ENCODE peak calls at places on chromosomes 2 and 18, in five cellular contexts. One of them, this sample, is unnamed.

GRCh38 chr2:127226520-127227263 is 6.6 kb upstream of the CYP27C1 start:
- DNase-seq in K562: no peak
- DNase-seq in HepG2: peak
- DNase-seq in SK-N-SH: no peak
- DNase-seq in GM12878: peak
- DNase-seq in this sample: peak

GRCh38 chr2:234258562-234259141 is 208.2 kb downstream of the SPP2 start:
- DNase-seq in HepG2: no peak
- DNase-seq in K562: no peak
- DNase-seq in GM12878: no peak
- DNase-seq in SK-N-SH: no peak
- DNase-seq in this sample: no peak

GRCh38 chr2:9653485-9654271 is 22.9 kb upstream of the YWHAQ start:
- DNase-seq in SK-N-SH: no peak
- DNase-seq in HepG2: no peak
- DNase-seq in K562: no peak
- DNase-seq in GM12878: no peak
- DNase-seq in this sample: no peak

GRCh38 chr2:86468162-86469033 is 27.2 kb downstream of the KDM3A start:
- DNase-seq in GM12878: no peak
- DNase-seq in K562: no peak
- DNase-seq in SK-N-SH: no peak
- DNase-seq in HepG2: no peak
- DNase-seq in this sample: no peak

GRCh38 chr2:158128168-158128973 is 26.7 kb downstream of the UPP2 start:
- DNase-seq in SK-N-SH: no peak
- DNase-seq in HepG2: peak
- DNase-seq in K562: no peak
- DNase-seq in GM12878: no peak
- DNase-seq in this sample: no peak

GRCh38 chr2:95266781-95267430 is 7.3 kb upstream of the PROM2 start:
- DNase-seq in K562: no peak
- DNase-seq in SK-N-SH: no peak
- DNase-seq in GM12878: no peak
- DNase-seq in HepG2: no peak
- DNase-seq in this sample: no peak

GRCh38 chr2:149002378-149002890 is 36.1 kb upstream of the LYPD6B start:
- DNase-seq in K562: no peak
- DNase-seq in SK-N-SH: no peak
- DNase-seq in GM12878: no peak
- DNase-seq in HepG2: no peak
- DNase-seq in this sample: no peak

GRCh38 chr2:235418918-235419317 is 74.9 kb upstream of the AGAP1 start:
- DNase-seq in GM12878: no peak
- DNase-seq in SK-N-SH: no peak
- DNase-seq in HepG2: no peak
- DNase-seq in K562: no peak
- DNase-seq in this sample: no peak

DNA sequence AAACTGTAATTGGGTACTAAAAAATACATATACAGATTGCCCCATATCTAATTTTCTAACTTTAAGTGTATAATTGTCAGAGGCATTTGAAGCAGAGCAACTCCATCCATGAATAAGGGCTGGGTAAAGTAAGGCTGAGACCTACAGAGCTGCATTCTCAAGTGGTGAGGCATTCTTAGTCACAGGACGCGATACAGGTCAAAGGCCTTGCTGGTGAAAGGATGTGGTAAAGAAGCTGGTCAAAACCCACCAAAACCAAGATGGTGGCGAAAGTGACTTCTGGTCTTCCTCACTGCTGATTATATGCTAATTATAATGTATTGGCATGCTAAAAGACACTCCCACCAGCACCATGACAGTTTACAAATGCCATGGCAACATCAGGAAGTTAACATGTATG is 50.0 kb downstream of the SLC8A1 start:
- DNase-seq in HepG2: no peak
- DNase-seq in GM12878: no peak
- DNase-seq in SK-N-SH: no peak
- DNase-seq in K562: no peak
- DNase-seq in this sample: peak
- TF ChIP-seq YY1 in HepG2: no peak
- TF ChIP-seq YY1 in GM12878: no peak
- TF ChIP-seq YY1 in SK-N-SH: peak
- TF ChIP-seq YY1 in K562: no peak
- TF ChIP-seq YY1 in this sample: peak

GRCh38 chr2:208502288-208502687 is 95.7 kb downstream of the PTH2R start:
- DNase-seq in K562: no peak
- DNase-seq in HepG2: no peak
- DNase-seq in SK-N-SH: no peak
- DNase-seq in GM12878: no peak
- DNase-seq in this sample: no peak

GRCh38 chr2:208496129-208496528 is 89.5 kb downstream of the PTH2R start:
- DNase-seq in K562: no peak
- DNase-seq in SK-N-SH: no peak
- DNase-seq in GM12878: no peak
- DNase-seq in HepG2: no peak
- DNase-seq in this sample: no peak

GRCh38 chr2:208501217-208501616 is 94.6 kb downstream of the PTH2R start:
- DNase-seq in HepG2: peak
- DNase-seq in GM12878: no peak
- DNase-seq in K562: no peak
- DNase-seq in SK-N-SH: no peak
- DNase-seq in this sample: no peak
- TF ChIP-seq REST in HepG2: no peak
- TF ChIP-seq REST in GM12878: no peak
- TF ChIP-seq REST in K562: no peak
- TF ChIP-seq REST in SK-N-SH: no peak
- TF ChIP-seq REST in this sample: no peak

GRCh38 chr2:84492571-84492970 is 23.7 kb upstream of the DNAH6 start:
- DNase-seq in HepG2: no peak
- DNase-seq in SK-N-SH: no peak
- DNase-seq in K562: no peak
- DNase-seq in GM12878: no peak
- DNase-seq in this sample: no peak
- TF ChIP-seq CTCF in HepG2: no peak
- TF ChIP-seq CTCF in SK-N-SH: peak
- TF ChIP-seq CTCF in K562: no peak
- TF ChIP-seq CTCF in GM12878: no peak
- TF ChIP-seq CTCF in this sample: peak

DNA sequence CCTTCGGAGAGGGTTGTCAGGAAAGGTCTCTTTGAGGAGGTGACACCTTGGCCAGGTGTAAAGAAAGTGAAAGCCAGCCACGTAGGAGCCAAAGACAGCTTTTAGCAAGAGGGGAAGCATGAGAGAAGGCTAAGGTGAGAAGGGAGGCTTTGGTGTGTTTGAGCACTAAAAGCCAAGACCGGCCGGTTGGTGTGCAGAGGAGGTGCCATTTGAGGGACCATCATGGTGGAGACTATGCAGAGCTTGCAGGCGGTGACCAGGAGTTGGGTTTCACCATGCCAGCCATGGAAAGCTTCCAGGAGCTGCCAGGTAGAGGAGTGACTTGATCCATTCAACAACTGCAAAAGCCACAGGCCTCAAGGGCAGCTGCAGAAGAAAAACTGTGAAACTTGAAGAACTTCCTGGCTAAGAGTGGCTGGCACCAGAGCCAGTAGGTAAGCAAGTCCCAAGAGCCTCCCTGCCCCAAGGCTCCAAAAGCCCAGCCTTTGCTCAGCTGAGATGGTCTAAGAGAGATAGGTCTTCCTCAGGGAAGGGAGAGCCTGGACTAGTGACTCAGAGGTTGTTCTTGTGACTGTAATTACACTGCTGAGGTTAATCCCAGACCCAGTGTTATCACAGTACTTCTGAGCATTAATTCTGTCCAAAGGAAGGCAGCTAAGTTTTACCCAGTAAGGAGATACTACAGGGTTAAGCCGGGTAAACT is 319.0 kb downstream of the BCL11A start:
- DNase-seq in SK-N-SH: no peak
- DNase-seq in GM12878: no peak
- DNase-seq in K562: no peak
- DNase-seq in HepG2: no peak
- DNase-seq in this sample: no peak
- TF ChIP-seq YY1 in SK-N-SH: no peak
- TF ChIP-seq YY1 in GM12878: no peak
- TF ChIP-seq YY1 in K562: no peak
- TF ChIP-seq YY1 in HepG2: no peak
- TF ChIP-seq YY1 in this sample: no peak

GRCh38 chr2:71894266-71894665 is 253.4 kb downstream of the CYP26B1 start:
- DNase-seq in GM12878: no peak
- DNase-seq in SK-N-SH: no peak
- DNase-seq in K562: peak
- DNase-seq in HepG2: no peak
- DNase-seq in this sample: no peak
- TF ChIP-seq REST in GM12878: no peak
- TF ChIP-seq REST in SK-N-SH: no peak
- TF ChIP-seq REST in K562: no peak
- TF ChIP-seq REST in HepG2: no peak
- TF ChIP-seq REST in this sample: no peak

DNA sequence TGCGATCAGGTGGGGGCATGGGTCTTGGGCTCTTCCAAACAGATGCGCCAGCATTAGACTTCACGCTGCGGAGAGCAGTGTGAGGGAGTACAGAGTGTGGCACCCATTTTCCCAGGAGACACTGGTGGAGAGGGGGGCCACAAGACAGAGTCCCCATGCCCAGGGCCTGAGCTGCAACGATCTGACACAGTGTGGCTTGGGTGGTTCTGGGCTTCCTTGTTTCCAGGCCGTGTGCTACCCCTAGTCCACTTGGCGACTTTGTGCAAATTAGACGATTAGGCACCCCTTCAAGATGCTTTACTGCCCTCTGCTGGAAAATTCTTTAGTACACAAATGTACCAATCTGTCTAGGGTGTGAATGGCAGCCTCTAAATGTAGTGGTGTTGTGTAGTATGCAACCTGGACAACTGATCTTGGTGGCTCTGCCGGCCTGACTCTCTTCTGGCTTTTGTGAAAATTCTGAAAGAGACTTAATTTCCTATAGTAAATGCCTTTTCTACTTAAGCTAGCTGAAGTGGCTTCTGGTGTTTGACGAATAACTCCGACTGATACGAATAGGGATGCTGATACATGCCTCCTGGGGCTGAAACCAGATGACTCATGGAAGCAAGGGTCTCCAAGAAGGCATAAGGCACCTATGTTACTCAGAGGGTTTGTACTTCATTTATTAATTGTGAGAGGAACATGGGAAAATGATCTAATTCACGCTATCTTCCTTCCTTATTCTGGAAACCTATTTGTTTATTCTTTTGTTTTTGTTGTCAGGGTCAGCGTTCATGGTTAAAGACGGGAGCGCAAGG is 92.3 kb upstream of the SMAD2 start:
- DNase-seq in HepG2: peak
- DNase-seq in SK-N-SH: peak
- DNase-seq in GM12878: peak
- DNase-seq in K562: peak
- DNase-seq in this sample: peak
- TF ChIP-seq CTCF in HepG2: peak
- TF ChIP-seq CTCF in SK-N-SH: peak
- TF ChIP-seq CTCF in GM12878: peak
- TF ChIP-seq CTCF in K562: peak
- TF ChIP-seq CTCF in this sample: peak

GRCh38 chr2:237431856-237432255 is 17.9 kb upstream of the COL6A3 start:
- DNase-seq in K562: no peak
- DNase-seq in SK-N-SH: no peak
- DNase-seq in HepG2: no peak
- DNase-seq in GM12878: no peak
- DNase-seq in this sample: no peak

GRCh38 chr2:237424544-237424943 is 10.6 kb upstream of the COL6A3 start:
- DNase-seq in SK-N-SH: no peak
- DNase-seq in GM12878: no peak
- DNase-seq in K562: no peak
- DNase-seq in HepG2: no peak
- DNase-seq in this sample: no peak

GRCh38 chr2:237431372-237431771 is 17.4 kb upstream of the COL6A3 start:
- DNase-seq in K562: no peak
- DNase-seq in HepG2: no peak
- DNase-seq in GM12878: no peak
- DNase-seq in SK-N-SH: no peak
- DNase-seq in this sample: no peak

GRCh38 chr2:237429761-237430160 is 15.8 kb upstream of the COL6A3 start:
- DNase-seq in HepG2: no peak
- DNase-seq in K562: no peak
- DNase-seq in GM12878: no peak
- DNase-seq in SK-N-SH: no peak
- DNase-seq in this sample: no peak

GRCh38 chr2:237427807-237428506 is 14.0 kb upstream of the COL6A3 start:
- DNase-seq in GM12878: peak
- DNase-seq in SK-N-SH: no peak
- DNase-seq in HepG2: no peak
- DNase-seq in K562: no peak
- DNase-seq in this sample: no peak
- TF ChIP-seq YY1 in GM12878: no peak
- TF ChIP-seq YY1 in SK-N-SH: no peak
- TF ChIP-seq YY1 in HepG2: no peak
- TF ChIP-seq YY1 in K562: no peak
- TF ChIP-seq YY1 in this sample: no peak

GRCh38 chr2:216650607-216651229 is 17.5 kb downstream of the IGFBP2 start:
- DNase-seq in K562: no peak
- DNase-seq in GM12878: no peak
- DNase-seq in HepG2: peak
- DNase-seq in SK-N-SH: no peak
- DNase-seq in this sample: no peak
- TF ChIP-seq REST in K562: no peak
- TF ChIP-seq REST in GM12878: no peak
- TF ChIP-seq REST in HepG2: no peak
- TF ChIP-seq REST in SK-N-SH: no peak
- TF ChIP-seq REST in this sample: no peak